ENCODE peak calls at places on chromosomes 5 and 9, in seven cellular contexts. W is uterus, X is spleen, E is HepG2, L is endothelial cell of umbilical vein, J is heart left ventricle, T is ovary. A is an unnamed sample. For H3K4me1, the result is how much of the 10 kb centered on the place peaks cover.

GRCh38 chr5:68652507-68652906 is 437.0 kb downstream of the PIK3R1 start:
- DNase-seq in W (peak), L (no peak), T (no peak), X (no peak), J (no peak), E (no peak), A (no peak)

GRCh38 chr5:91240175-91240574 is 142.9 kb downstream of the ARRDC3 start:
- DNase-seq in X (no peak), J (no peak), E (no peak), W (no peak), L (no peak), T (no peak), A (no peak)

GRCh38 chr5:134258896-134259295 is 33.0 kb upstream of the PPP2CA start:
- DNase-seq in L (no peak), J (no peak), X (no peak), T (no peak), W (no peak), E (no peak), A (no peak)

GRCh38 chr5:75274486-75274885 is 37.8 kb upstream of the ANKRD31 start:
- DNase-seq in W (no peak), E (no peak), J (no peak), L (no peak), X (no peak), T (no peak), A (no peak)

GRCh38 chr5:43780586-43780985 is 177.6 kb downstream of the NNT start:
- DNase-seq in L (no peak), W (no peak), E (no peak), T (no peak), X (no peak), J (no peak), A (no peak)

GRCh38 chr9:89666364-89666763 is 61.6 kb downstream of the GADD45G start:
- DNase-seq in T (no peak), W (no peak), E (no peak), X (no peak), J (no peak), L (no peak), A (no peak)

GRCh38 chr5:141811287-141812155 is 66.7 kb downstream of the PCDH1 start:
- DNase-seq in X (peak), J (no peak), T (no peak), W (no peak), L (no peak), E (peak), A (no peak)

GRCh38 chr5:2149196-2149541 is 266.4 kb upstream of the IRX4 start:
- DNase-seq in W (no peak), L (no peak), J (no peak), T (no peak), E (peak), X (peak), A (no peak)

GRCh38 chr5:10706326-10706725 is 54.7 kb downstream of the DAP start:
- DNase-seq in E (no peak), X (no peak), L (no peak), W (no peak), T (no peak), J (no peak), A (no peak)

GRCh38 chr5:172644711-172645110 is 3.6 kb downstream of the NEURL1B start:
- DNase-seq in X (peak), W (no peak), T (no peak), J (no peak), E (no peak), L (no peak), A (no peak)

DNA sequence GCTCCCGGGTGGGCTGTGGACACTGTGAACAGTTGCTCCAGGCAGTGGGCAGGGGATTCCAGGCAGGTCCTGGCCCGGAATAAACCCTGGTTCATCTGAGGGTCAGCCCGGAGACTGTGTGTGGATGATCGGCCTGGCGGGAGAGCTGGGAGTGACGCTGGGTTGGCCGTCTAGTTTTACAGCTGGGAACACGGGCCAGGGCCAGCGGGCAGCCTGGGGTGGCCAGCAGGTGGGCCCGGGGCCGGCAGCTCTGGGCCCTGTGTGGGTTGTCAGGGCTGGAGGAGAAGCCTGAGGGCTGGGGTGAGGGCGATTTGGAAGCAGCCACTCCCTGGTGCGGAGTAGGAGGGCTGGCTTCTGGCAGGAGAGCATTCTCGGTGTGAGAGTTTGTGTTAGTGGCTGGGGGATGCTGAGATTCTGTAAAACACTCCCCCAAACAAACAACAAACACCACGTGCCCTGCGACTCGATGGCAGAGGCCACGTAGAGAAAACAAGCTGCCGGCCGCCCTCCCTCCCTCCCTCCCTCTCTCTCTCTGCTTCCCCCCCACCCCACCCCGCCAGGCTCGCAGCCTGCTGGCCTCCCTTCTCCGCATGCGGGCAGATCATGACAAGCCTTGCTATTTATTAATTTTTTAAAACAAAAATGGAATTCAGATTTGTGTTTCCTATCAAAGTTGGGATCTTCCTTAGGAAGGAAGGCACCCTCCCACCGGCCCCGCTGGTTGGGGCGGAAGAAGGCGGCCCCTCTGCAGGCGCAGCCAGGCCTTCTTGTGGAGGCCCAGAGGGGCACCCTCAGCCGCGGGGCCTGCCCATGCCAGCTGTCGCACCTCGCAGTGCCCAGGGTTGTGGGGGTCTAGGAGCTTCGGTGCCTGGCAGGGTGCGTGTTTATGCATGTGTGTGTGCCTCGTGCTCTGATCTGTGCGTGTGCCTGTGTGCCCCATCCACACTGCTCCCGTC is 49.5 kb downstream of the RXRA start:
- DNase-seq in W (peak), E (no peak), J (peak), X (no peak), T (peak), L (peak), A (peak)
- TF ChIP-seq POLR2A in W (no peak), E (no peak), J (no peak), X (no peak), T (no peak), L (no peak), A (no peak)

GRCh38 chr9:127360205-127360604 is 36.8 kb upstream of the SLC2A8 start:
- DNase-seq in E (no peak), J (no peak), W (no peak), T (no peak), L (no peak), X (no peak), A (no peak)

GRCh38 chr9:127358770-127359169 is 38.2 kb upstream of the SLC2A8 start:
- DNase-seq in J (no peak), L (no peak), X (no peak), T (no peak), W (no peak), E (no peak), A (no peak)

GRCh38 chr9:127362829-127363228 is 34.1 kb upstream of the SLC2A8 start:
- DNase-seq in J (no peak), T (no peak), X (no peak), W (no peak), L (no peak), E (no peak), A (no peak)

GRCh38 chr9:127360829-127361228 is 36.1 kb upstream of the SLC2A8 start:
- DNase-seq in W (peak), T (no peak), X (no peak), L (no peak), J (no peak), E (peak), A (no peak)

DNA sequence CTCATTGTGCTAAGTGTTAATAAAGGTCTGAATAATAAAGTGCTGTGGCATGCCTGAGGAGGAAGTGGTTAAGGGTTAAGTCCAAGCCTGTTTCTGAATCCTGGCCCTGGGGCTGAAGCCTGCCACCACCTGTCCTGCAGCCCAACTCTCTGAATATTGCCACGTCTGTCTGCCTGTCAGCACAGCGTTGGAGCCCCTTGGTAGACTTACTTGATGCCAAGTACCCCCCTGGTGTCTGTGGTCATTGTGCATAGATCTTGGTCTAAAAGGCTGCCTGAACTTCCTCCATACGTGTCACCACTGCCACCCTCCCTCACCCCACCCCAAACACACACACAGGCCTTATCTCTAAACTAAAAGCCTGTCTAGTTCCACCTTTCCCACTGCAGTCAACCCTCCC is 35.4 kb upstream of the SLC2A8 start:
- DNase-seq in X (no peak), T (no peak), E (no peak), J (no peak), W (no peak), L (no peak), A (no peak)
- H3K4me3 ChIP-seq in X (no peak), T (no peak), E (no peak), J (no peak), W (no peak), L (no peak), A (no peak)

DNA sequence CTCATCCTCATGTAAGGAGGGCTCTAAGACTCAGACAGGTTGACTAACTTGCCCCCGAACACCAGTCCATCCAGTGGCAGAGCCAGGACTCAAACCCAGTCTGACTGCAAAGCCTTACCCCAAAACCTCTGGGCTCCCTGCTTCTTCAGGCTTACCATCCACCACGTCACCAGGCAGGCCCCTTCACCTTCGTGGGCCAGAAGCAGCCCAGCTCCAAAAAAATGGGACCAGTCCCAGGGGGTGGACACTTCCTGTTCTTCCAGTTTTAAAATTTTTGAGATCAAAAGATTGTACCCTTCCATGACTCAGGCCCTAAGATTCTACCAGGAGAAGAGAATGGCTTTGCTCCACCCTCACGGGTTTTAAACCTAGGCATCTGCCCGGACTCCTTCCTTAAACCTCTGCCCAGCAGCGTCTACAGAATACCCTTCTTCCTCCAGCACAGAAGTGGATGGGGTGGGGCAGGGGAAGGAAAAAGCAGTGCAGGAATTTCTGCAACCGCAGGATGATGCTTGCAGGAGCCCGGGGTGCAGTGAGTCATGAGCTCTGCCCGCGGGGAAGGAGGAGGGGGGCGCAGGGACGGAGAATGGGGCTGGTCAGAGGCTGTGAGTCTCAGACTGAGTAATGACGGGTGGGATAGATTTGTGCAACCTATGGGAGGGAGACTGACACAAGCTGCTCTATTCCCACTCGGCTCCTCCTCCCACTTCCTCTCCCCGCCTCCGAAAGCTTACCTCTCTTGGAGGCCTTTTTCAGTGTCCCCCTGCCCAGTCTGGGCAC is 50.4 kb upstream of the STXBP1 start:
- DNase-seq in J (peak), W (peak), E (no peak), L (peak), T (peak), X (no peak), A (peak)
- H3K4me1 ChIP-seq in J (under half), W (under half), E (half or more), L (half or more), T (under half), X (half or more), A (under half)

DNA sequence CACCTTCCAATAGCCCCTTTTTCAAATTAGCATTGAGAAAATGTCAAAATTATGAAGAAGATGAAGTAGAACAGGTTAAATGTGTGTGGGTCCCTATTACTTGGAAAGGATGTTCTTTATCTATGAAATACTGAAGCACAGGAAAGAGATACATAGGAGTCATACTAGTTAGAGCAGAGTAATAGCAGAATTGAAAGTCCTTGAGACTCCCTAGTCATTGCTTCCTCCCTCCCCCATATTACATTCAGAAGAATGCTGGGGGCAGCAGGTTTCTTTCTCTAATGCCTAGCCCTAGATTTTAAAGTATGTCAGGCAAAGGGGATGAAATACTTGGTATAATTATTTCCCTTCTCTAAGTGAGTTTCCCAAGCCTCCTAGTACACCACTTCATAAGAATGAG is 4.4 kb downstream of the ZCCHC9 start:
- DNase-seq in W (no peak), X (no peak), E (no peak), L (no peak), J (no peak), T (no peak), A (no peak)
- TF ChIP-seq POLR2A in W (no peak), X (no peak), E (no peak), L (no peak), J (no peak), T (no peak), A (no peak)

GRCh38 chr5:39427633-39428032 is 2.9 kb upstream of the DAB2 start:
- DNase-seq in T (no peak), E (peak), X (no peak), L (peak), W (no peak), J (no peak), A (no peak)
- H3K4me3 ChIP-seq in T (no peak), E (no peak), X (no peak), L (no peak), W (no peak), J (no peak), A (no peak)

GRCh38 chr5:143342607-143343006 is 60.9 kb downstream of the NR3C1 start:
- DNase-seq in W (no peak), J (no peak), L (no peak), T (no peak), E (no peak), X (no peak), A (no peak)
- H3K4me1 ChIP-seq in W (under half), J (under half), L (under half), T (under half), E (under half), X (under half), A (under half)

GRCh38 chr9:135961277-135961705 is at the start of gene UBAC1:
- DNase-seq in L (peak), W (peak), X (peak), T (peak), E (peak), J (peak), A (peak)
- TF ChIP-seq POLR2A in L (peak), W (peak), X (no peak), T (no peak), E (no peak), J (no peak), A (no peak)

GRCh38 chr9:72309366-72310133 is 55.5 kb downstream of the ZFAND5 start:
- DNase-seq in E (no peak), T (no peak), J (no peak), W (no peak), L (no peak), X (no peak), A (no peak)

GRCh38 chr9:72304538-72304937 is 60.5 kb downstream of the ZFAND5 start:
- DNase-seq in L (no peak), W (no peak), E (no peak), T (no peak), X (no peak), J (no peak), A (no peak)

GRCh38 chr9:72306771-72307170 is 58.2 kb downstream of the ZFAND5 start:
- DNase-seq in W (no peak), X (no peak), J (no peak), E (no peak), T (no peak), L (no peak), A (no peak)

GRCh38 chr9:72300884-72301283 is 64.1 kb downstream of the ZFAND5 start:
- DNase-seq in T (no peak), L (no peak), X (no peak), W (no peak), J (no peak), E (no peak), A (no peak)

GRCh38 chr9:72305102-72305546 is 59.9 kb downstream of the ZFAND5 start:
- DNase-seq in J (peak), W (peak), E (peak), T (peak), L (peak), X (peak), A (no peak)
- H3K4me3 ChIP-seq in J (peak), W (peak), E (no peak), T (peak), L (peak), X (peak), A (peak)

GRCh38 chr5:157159209-157159751 is 6.8 kb downstream of the GARIN3 start:
- DNase-seq in X (no peak), W (no peak), L (no peak), J (no peak), T (no peak), E (no peak), A (no peak)
- H3K4me1 ChIP-seq in X (under half), W (under half), L (under half), J (under half), T (under half), E (under half), A (under half)

GRCh38 chr9:121822093-121823085 is 171.0 kb downstream of the DAB2IP start:
- DNase-seq in L (no peak), X (no peak), T (peak), W (no peak), J (no peak), E (no peak), A (peak)

GRCh38 chr9:121824651-121825480 is 173.4 kb downstream of the DAB2IP start:
- DNase-seq in T (no peak), L (no peak), X (no peak), E (peak), J (no peak), W (no peak), A (peak)

GRCh38 chr9:121825481-121825830 is 174.0 kb downstream of the DAB2IP start:
- DNase-seq in J (no peak), E (no peak), T (no peak), X (no peak), L (no peak), W (no peak), A (no peak)

GRCh38 chr9:121821326-121821725 is 169.9 kb downstream of the DAB2IP start:
- DNase-seq in T (no peak), X (no peak), J (no peak), L (no peak), E (no peak), W (no peak), A (peak)

DNA sequence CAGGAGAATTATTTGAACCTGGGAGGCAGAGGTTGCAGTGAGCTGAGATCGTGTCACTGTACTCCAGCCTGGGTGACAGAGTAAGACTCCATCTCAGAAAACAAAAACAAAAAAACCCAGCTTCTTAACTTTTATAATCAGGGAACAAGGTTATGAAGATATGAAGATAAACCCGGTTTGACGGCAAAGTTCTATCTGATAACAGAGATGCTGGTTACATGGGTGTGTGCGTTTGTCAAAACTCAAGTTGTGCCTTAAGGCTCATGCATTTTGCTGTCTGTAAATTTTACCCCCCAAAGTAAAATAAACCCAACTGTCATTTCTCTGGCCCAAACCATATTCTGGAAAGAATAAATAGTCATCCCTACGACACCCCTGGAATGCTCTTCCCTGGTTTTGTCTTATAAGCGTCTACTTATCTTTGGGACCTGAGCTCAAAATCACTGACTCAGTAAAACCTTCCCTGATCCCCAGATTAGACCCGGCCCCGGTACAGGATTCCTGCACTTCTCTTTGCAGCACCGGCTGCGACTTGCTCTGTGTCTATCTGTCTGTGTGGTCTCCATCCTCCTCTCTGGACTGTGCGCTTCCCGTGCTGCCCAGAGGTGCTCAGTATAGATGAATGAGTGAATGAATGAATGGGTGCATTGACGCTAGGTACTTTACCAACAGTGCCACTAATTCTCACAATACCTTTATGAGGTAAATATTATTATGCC is 172.2 kb downstream of the DAB2IP start:
- DNase-seq in J (no peak), X (no peak), E (no peak), L (no peak), W (no peak), T (no peak), A (no peak)
- TF ChIP-seq POLR2A in J (no peak), X (no peak), E (no peak), L (no peak), W (no peak), T (no peak), A (no peak)

A was measured in breast epithelium.